ENCODE peak calls at places on chromosome 19, in five cellular contexts. R is cardiac muscle cell, U is HFF-Myc, Y is HCT116, H is brain microvascular endothelial cell. G is an unnamed sample.

GRCh38 chr19:48290341-48290922 is 20.6 kb downstream of the ZNF114 start:
- DNase-seq in R (peak; percentile 46), U (no peak), Y (no peak), H (peak; percentile 53), G (no peak)

GRCh38 chr19:47514151-47514868 is 553 bp downstream of the NAPA start:
- DNase-seq in R (no peak), U (no peak), Y (no peak), H (no peak), G (no peak)

GRCh38 chr19:29681422-29682235 is 16.4 kb downstream of the PLEKHF1 start:
- DNase-seq in R (peak; percentile 57), U (no peak), Y (no peak), H (no peak), G (no peak)

GRCh38 chr19:53394522-53394973 is 401 bp upstream of the ZNF765 start:
- DNase-seq in R (peak; percentile 60), U (no peak), Y (no peak), H (no peak), G (no peak)

GRCh38 chr19:21322528-21322927 is 6.7 kb downstream of the ZNF708 start:
- DNase-seq in R (peak; percentile 64), U (no peak), Y (no peak), H (no peak), G (no peak)

GRCh38 chr19:6501740-6502648 is at the start of gene TUBB4A:
- DNase-seq in R (no peak), U (no peak), Y (no peak), H (no peak), G (no peak)

GRCh38 chr19:54422136-54422535 is 6.9 kb downstream of the TTYH1 start:
- DNase-seq in R (no peak), U (no peak), Y (no peak), H (no peak), G (no peak)

GRCh38 chr19:38172001-38172400 is 52.0 kb downstream of the DPF1 start:
- DNase-seq in R (no peak), U (no peak), Y (no peak), H (no peak), G (no peak)

GRCh38 chr19:719081-719512 is 10.4 kb downstream of the PALM start:
- DNase-seq in R (peak; percentile 66), U (no peak), Y (no peak), H (no peak), G (no peak)

GRCh38 chr19:35013820-35014754 is 14.0 kb downstream of the GRAMD1A start:
- DNase-seq in R (peak; percentile 38), U (no peak), Y (no peak), H (no peak), G (no peak)

GRCh38 chr19:58380736-58381459 is at the start of gene ZNF837:
- DNase-seq in R (peak; percentile 100), U (peak; percentile 100), Y (peak; percentile 100), H (peak; percentile 100), G (peak; percentile 100)

GRCh38 chr19:28026636-28027035 is 1186.3 kb downstream of the UQCRFS1 start:
- DNase-seq in R (no peak), U (no peak), Y (no peak), H (no peak), G (no peak)

GRCh38 chr19:45878043-45878794 is 7.7 kb downstream of the IRF2BP1 start:
- DNase-seq in R (no peak), U (no peak), Y (no peak), H (no peak), G (no peak)

GRCh38 chr19:28377077-28377476 is 835.9 kb downstream of the UQCRFS1 start:
- DNase-seq in R (peak; percentile 7), U (no peak), Y (no peak), H (no peak), G (no peak)

GRCh38 chr19:18399008-18399407 is 1.6 kb upstream of the LRRC25 start:
- DNase-seq in R (no peak), U (no peak), Y (no peak), H (no peak), G (no peak)

GRCh38 chr19:18397242-18398202 is at the start of gene LRRC25:
- DNase-seq in R (no peak), U (no peak), Y (no peak), H (no peak), G (no peak)

GRCh38 chr19:18396471-18397241 is 766 bp downstream of the LRRC25 start:
- DNase-seq in R (no peak), U (no peak), Y (no peak), H (no peak), G (no peak)

GRCh38 chr19:18406749-18407148 is 9.3 kb upstream of the LRRC25 start:
- DNase-seq in R (no peak), U (no peak), Y (no peak), H (no peak), G (no peak)

DNA sequence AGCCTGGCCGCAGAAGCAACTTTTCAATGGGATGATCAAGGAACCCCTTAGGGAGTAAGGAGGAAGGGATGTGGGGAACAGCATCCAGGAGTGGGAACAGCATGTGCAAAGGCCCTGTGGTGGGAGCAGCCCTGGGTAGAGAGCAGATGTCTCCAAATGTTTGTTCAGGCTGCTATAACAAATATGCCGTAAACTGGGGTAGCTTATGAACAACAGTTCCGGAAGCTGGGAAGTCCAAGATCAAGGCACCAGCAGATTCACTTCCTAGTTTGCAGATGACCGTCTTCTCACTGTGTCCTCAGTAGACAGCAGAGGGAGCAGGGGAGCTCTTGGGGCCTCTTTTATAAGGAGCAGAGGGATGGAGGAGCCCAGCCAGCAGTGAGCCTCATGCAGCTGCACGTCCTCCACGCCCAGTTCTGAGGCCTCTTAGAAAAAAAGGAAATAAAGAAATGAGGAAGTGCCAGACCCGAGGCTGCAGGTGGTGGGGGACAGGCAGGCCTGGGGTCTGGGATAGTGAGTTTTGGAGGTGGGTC is 4.2 kb upstream of the LRRC25 start:
- DNase-seq in R (peak; percentile 78), U (no peak), Y (no peak), H (peak; percentile 62), G (no peak)
- TF ChIP-seq CTCF in R (peak; percentile 50), U (peak; percentile 56), Y (peak; percentile 31), H (peak; percentile 72), G (peak; percentile 52)

GRCh38 chr19:14277608-14278007 is 71.6 kb upstream of the ADGRL1 start:
- DNase-seq in R (no peak), U (no peak), Y (no peak), H (no peak), G (no peak)

GRCh38 chr19:14267224-14267741 is 61.3 kb upstream of the ADGRL1 start:
- DNase-seq in R (no peak), U (no peak), Y (no peak), H (no peak), G (no peak)

GRCh38 chr19:14272623-14273022 is 66.7 kb upstream of the ADGRL1 start:
- DNase-seq in R (no peak), U (no peak), Y (no peak), H (no peak), G (no peak)

DNA sequence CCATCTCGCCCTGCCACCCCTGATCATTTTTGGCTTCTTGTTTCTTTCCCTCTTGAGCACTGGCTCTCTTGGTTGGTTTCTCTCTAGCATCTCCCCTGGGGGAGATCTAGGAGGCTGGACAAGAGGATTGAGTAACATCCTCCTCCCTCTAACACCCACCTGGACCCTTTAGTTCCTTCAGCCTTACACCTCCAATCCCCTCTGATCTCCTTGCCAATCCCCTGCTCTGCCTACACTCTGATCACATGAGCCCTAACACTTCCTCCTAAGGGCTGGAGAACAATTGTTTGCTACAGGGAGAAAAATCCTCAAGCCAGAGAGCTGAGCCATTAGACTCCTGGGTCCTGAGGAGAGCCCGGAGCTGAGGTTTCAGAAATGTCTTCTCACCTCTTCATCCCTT is 65.9 kb upstream of the ADGRL1 start:
- DNase-seq in R (no peak), U (no peak), Y (no peak), H (no peak), G (no peak)
- H3K4me3 ChIP-seq in R (no peak overlapping the region), U (no peak overlapping the region), Y (no peak overlapping the region), H (no peak overlapping the region), G (no peak overlapping the region)

GRCh38 chr19:4402171-4403004 is at the start of gene CHAF1A:
- DNase-seq in R (peak; percentile 100), U (peak; percentile 100), Y (peak; percentile 100), H (peak; percentile 100), G (peak; percentile 100)

GRCh38 chr19:4405977-4406376 is 3.5 kb downstream of the CHAF1A start:
- DNase-seq in R (no peak), U (no peak), Y (no peak), H (no peak), G (no peak)

GRCh38 chr19:4403005-4403761 is 743 bp downstream of the CHAF1A start:
- DNase-seq in R (no peak), U (no peak), Y (no peak), H (no peak), G (no peak)

GRCh38 chr19:4399871-4400768 is at the start of gene SH3GL1:
- DNase-seq in R (peak; percentile 96), U (peak; percentile 67), Y (peak; percentile 86), H (peak; percentile 76), G (peak; percentile 84)

GRCh38 chr19:4401482-4402170 is 814 bp upstream of the CHAF1A start:
- DNase-seq in R (no peak), U (no peak), Y (no peak), H (no peak), G (no peak)
- TF ChIP-seq CTCF in R (no peak), U (no peak), Y (no peak), H (no peak), G (no peak)

DNA sequence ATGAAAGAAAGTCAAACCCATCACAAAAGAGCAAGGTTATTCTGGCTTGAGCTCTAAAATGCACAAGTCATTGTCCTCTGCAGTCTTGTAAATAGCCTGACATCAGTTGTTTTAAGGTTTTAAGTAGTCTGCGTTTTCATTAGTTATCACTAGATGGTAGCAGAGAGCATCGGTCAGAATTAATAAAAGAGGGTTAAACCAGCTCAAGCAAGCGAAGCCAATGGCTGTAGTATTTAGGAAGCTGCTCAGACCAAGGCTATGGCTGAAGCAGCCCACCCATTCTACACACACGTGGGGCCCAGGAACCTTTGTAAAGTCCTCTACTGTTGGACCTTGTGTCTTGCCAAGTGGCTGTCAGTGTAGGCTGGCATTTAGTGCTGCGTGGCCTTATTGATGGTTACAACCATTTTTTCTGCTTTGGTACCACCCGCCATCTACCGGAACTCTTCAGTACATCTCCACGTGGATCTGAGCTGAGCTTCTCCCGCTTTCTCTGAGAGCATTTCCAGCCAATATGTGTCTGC is 13.3 kb upstream of the ZNF57 start:
- DNase-seq in R (peak; percentile 82), U (no peak), Y (peak; percentile 64), H (peak; percentile 29), G (peak; percentile 53)
- H3K4me3 ChIP-seq in R (no peak overlapping the region), U (no peak overlapping the region), Y (no peak overlapping the region), H (no peak overlapping the region), G (no peak overlapping the region)

G was measured in astrocyte of the cerebellum.